ENCODE peak calls at places on chromosome 9, in four cellular contexts. Z is AG10803, J is stomach, X is endothelial cell. U is an unnamed sample.

GRCh38 chr9:130483281-130483949 is 38.7 kb downstream of the ASS1 start:
- DNase-seq in Z (no peak), J (no peak), X (no peak), U (no peak)

GRCh38 chr9:94017939-94018531 is 62.9 kb upstream of the BARX1 start:
- DNase-seq in Z (peak), J (no peak), X (no peak), U (no peak)

GRCh38 chr9:99632349-99633038 is 189.2 kb upstream of the NR4A3 start:
- DNase-seq in Z (no peak), J (no peak), X (no peak), U (no peak)

GRCh38 chr9:20726144-20726543 is 42.1 kb downstream of the FOCAD start:
- DNase-seq in Z (no peak), J (no peak), X (no peak), U (no peak)

GRCh38 chr9:97635026-97635425 is 1.4 kb downstream of the NCBP1 start:
- DNase-seq in Z (no peak), J (no peak), X (no peak), U (no peak)

GRCh38 chr9:12996971-12997370 is 222.2 kb downstream of the LURAP1L start:
- DNase-seq in Z (no peak), J (no peak), X (no peak), U (no peak)

GRCh38 chr9:115642285-115642684 is 511.3 kb upstream of the PAPPA start:
- DNase-seq in Z (no peak), J (no peak), X (no peak), U (no peak)

GRCh38 chr9:136808075-136808780 is 480 bp downstream of the RABL6 start:
- DNase-seq in Z (no peak), J (peak), X (peak), U (no peak)

GRCh38 chr9:109198736-109199384 is 31.8 kb upstream of the FRRS1L start:
- DNase-seq in Z (no peak), J (no peak), X (no peak), U (no peak)

GRCh38 chr9:129866373-129867137 is 31.3 kb downstream of the USP20 start:
- DNase-seq in Z (no peak), J (no peak), X (no peak), U (no peak)

GRCh38 chr9:133188006-133188842 is 20.8 kb downstream of the OBP2B start:
- DNase-seq in Z (no peak), J (no peak), X (peak), U (peak)
- TF ChIP-seq CTCF in Z (no peak), J (no peak), X (no peak), U (peak)

GRCh38 chr9:37407468-37407867 is 15.0 kb upstream of the GRHPR start:
- DNase-seq in Z (no peak), J (no peak), X (no peak), U (no peak)
- TF ChIP-seq CTCF in Z (peak), J (no peak), X (peak), U (peak)

GRCh38 chr9:117869287-117869686 is 165.1 kb downstream of the TLR4 start:
- DNase-seq in Z (no peak), J (no peak), X (no peak), U (no peak)

DNA sequence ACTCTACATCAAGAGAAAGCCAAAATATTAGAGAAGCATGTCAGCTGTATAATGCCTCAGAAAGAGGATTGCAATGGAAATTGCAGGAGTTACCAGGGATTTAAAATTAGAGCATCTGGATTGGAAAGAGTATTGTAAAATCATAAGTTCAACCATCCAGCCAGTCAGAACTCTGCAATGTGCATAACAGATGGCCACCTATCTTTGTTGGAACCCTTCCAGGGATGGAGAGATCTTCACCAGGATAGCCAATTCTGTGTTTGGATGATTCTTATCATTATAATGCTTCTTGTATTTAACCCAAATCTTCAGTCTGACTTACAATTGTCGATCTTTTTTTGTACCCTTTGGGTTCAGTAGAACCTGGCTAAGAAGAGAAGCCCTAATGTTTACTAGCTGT is 164.4 kb downstream of the TLR4 start:
- DNase-seq in Z (no peak), J (no peak), X (no peak), U (no peak)
- TF ChIP-seq CTCF in Z (no peak), J (no peak), X (no peak), U (no peak)

DNA sequence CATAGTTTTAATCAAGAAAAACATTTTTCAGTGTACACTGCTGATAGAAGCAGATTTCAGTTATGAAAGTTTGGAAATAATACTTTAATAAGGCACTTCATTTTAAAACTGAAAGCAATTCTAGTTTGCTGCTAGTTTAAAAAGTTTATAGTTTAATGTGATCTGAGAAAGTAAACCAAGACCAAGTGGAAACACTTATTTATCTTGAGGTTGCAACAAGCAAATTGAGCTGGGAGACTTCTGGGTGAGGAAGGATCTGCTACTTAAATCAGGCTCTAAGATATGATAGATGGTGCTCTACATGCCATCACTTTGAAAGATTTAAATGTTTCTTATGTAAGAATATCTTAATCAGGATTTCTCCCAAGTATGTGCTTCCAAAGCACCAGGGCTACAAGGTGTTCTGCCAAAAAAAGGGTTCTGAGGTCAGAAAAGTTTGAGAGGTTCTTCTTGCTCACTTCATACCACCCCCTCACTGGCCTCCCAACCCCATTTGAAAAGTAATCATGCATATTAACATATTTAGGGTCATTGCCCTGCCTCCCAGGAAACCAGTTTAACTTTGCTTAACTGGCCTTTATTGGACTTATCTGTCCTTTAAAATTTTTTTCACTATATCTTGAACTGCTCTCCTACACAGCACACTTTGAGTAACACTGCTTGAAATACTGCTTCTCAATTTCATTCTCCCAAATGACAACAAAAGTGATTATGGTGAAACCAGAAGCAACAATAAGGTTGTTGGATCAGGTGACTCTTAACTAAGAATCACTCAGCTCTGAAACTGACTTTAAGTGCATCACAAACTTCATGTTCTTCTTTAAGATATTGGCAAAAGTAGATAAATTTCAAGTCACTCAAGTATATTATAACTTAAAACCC is 15.5 kb downstream of the SLC44A1 start:
- DNase-seq in Z (no peak), J (no peak), X (no peak), U (no peak)
- TF ChIP-seq CTCF in Z (no peak), J (no peak), X (no peak), U (no peak)

GRCh38 chr9:82532504-82532903 is 530.4 kb downstream of the RASEF start:
- DNase-seq in Z (no peak), J (no peak), X (no peak), U (no peak)
- TF ChIP-seq CTCF in Z (no peak), J (no peak), X (no peak), U (peak)

DNA sequence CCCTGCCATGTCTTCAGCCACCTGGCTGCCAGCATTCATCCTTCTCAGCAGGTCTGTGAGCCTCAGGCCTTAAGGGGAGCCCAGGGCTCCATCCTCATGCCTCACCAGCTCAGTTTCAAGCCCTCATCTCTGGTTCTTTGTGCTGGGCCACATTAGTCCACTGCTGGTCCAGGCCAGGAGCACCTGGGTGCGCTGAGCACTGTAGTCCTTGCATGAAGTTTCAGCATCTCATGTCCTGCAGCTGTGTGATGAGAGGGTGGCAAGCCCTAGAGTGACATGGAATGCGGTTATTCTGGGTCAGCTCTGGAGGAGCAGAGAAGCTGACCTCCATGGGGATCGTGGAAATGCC is 42.7 kb downstream of the COL5A1 start:
- DNase-seq in Z (no peak), J (no peak), X (no peak), U (no peak)
- TF ChIP-seq CTCF in Z (no peak), J (no peak), X (no peak), U (no peak)